ENCODE peak calls at places on chromosomes 13 and 19, in nine cellular contexts. One of them, this sample, is unnamed.

GRCh38 chr13:97522243-97522642 is 88.3 kb downstream of the RAP2A start:
- DNase-seq in ascending aorta: no peak
- DNase-seq in breast epithelium: no peak
- DNase-seq in dorsolateral prefrontal cortex: no peak
- DNase-seq in activated CD8-positive, alpha-beta memory T cell treated with anti-CD3 and anti-CD28 coated beads for 4 hours: no peak
- DNase-seq in amygdala: no peak
- DNase-seq in stimulated activated CD4-positive, alpha-beta T cell treated with anti-CD3 and anti-CD28 coated beads, Interleukin-4, amount 100 ng/mL, for 48 hours: no peak
- DNase-seq in effector memory CD4-positive, alpha-beta T cell: no peak
- DNase-seq in cardiac fibroblast: no peak
- DNase-seq in this sample: no peak

GRCh38 chr19:18607222-18608101 is 863 bp upstream of the CRLF1 start:
- DNase-seq in ascending aorta: no peak
- DNase-seq in breast epithelium: no peak
- DNase-seq in dorsolateral prefrontal cortex: no peak
- DNase-seq in activated CD8-positive, alpha-beta memory T cell treated with anti-CD3 and anti-CD28 coated beads for 4 hours: no peak
- DNase-seq in amygdala: no peak
- DNase-seq in stimulated activated CD4-positive, alpha-beta T cell treated with anti-CD3 and anti-CD28 coated beads, Interleukin-4, amount 100 ng/mL, for 48 hours: no peak
- DNase-seq in effector memory CD4-positive, alpha-beta T cell: no peak
- DNase-seq in cardiac fibroblast: no peak
- DNase-seq in this sample: no peak

GRCh38 chr13:72726721-72727416 is 560 bp downstream of the MZT1 start:
- DNase-seq in ascending aorta: no peak
- DNase-seq in breast epithelium: no peak
- DNase-seq in dorsolateral prefrontal cortex: no peak
- DNase-seq in activated CD8-positive, alpha-beta memory T cell treated with anti-CD3 and anti-CD28 coated beads for 4 hours: peak
- DNase-seq in amygdala: peak
- DNase-seq in stimulated activated CD4-positive, alpha-beta T cell treated with anti-CD3 and anti-CD28 coated beads, Interleukin-4, amount 100 ng/mL, for 48 hours: peak
- DNase-seq in effector memory CD4-positive, alpha-beta T cell: peak
- DNase-seq in cardiac fibroblast: peak
- DNase-seq in this sample: peak

GRCh38 chr19:49684983-49685553 is 4.3 kb upstream of the ADM5 start:
- DNase-seq in ascending aorta: no peak
- DNase-seq in breast epithelium: no peak
- DNase-seq in dorsolateral prefrontal cortex: no peak
- DNase-seq in activated CD8-positive, alpha-beta memory T cell treated with anti-CD3 and anti-CD28 coated beads for 4 hours: no peak
- DNase-seq in amygdala: no peak
- DNase-seq in stimulated activated CD4-positive, alpha-beta T cell treated with anti-CD3 and anti-CD28 coated beads, Interleukin-4, amount 100 ng/mL, for 48 hours: no peak
- DNase-seq in effector memory CD4-positive, alpha-beta T cell: no peak
- DNase-seq in cardiac fibroblast: no peak
- DNase-seq in this sample: no peak

GRCh38 chr19:54252845-54253244 is 4.2 kb downstream of the LILRB5 start:
- DNase-seq in ascending aorta: no peak
- DNase-seq in breast epithelium: no peak
- DNase-seq in dorsolateral prefrontal cortex: no peak
- DNase-seq in activated CD8-positive, alpha-beta memory T cell treated with anti-CD3 and anti-CD28 coated beads for 4 hours: no peak
- DNase-seq in amygdala: no peak
- DNase-seq in stimulated activated CD4-positive, alpha-beta T cell treated with anti-CD3 and anti-CD28 coated beads, Interleukin-4, amount 100 ng/mL, for 48 hours: no peak
- DNase-seq in effector memory CD4-positive, alpha-beta T cell: no peak
- DNase-seq in cardiac fibroblast: no peak
- DNase-seq in this sample: no peak

GRCh38 chr13:44573790-44574465 is 2.2 kb downstream of the TSC22D1 start:
- DNase-seq in ascending aorta: no peak
- DNase-seq in breast epithelium: no peak
- DNase-seq in dorsolateral prefrontal cortex: no peak
- DNase-seq in activated CD8-positive, alpha-beta memory T cell treated with anti-CD3 and anti-CD28 coated beads for 4 hours: no peak
- DNase-seq in amygdala: no peak
- DNase-seq in stimulated activated CD4-positive, alpha-beta T cell treated with anti-CD3 and anti-CD28 coated beads, Interleukin-4, amount 100 ng/mL, for 48 hours: no peak
- DNase-seq in effector memory CD4-positive, alpha-beta T cell: no peak
- DNase-seq in cardiac fibroblast: peak
- DNase-seq in this sample: no peak

GRCh38 chr13:48975101-48975925 is at the start of gene FNDC3A:
- DNase-seq in ascending aorta: no peak
- DNase-seq in breast epithelium: peak
- DNase-seq in dorsolateral prefrontal cortex: peak
- DNase-seq in activated CD8-positive, alpha-beta memory T cell treated with anti-CD3 and anti-CD28 coated beads for 4 hours: peak
- DNase-seq in amygdala: no peak
- DNase-seq in stimulated activated CD4-positive, alpha-beta T cell treated with anti-CD3 and anti-CD28 coated beads, Interleukin-4, amount 100 ng/mL, for 48 hours: peak
- DNase-seq in effector memory CD4-positive, alpha-beta T cell: peak
- DNase-seq in cardiac fibroblast: peak
- DNase-seq in this sample: peak

GRCh38 chr19:31591258-31591657 is 242.0 kb upstream of the TSHZ3 start:
- DNase-seq in ascending aorta: no peak
- DNase-seq in breast epithelium: no peak
- DNase-seq in dorsolateral prefrontal cortex: no peak
- DNase-seq in activated CD8-positive, alpha-beta memory T cell treated with anti-CD3 and anti-CD28 coated beads for 4 hours: no peak
- DNase-seq in amygdala: no peak
- DNase-seq in stimulated activated CD4-positive, alpha-beta T cell treated with anti-CD3 and anti-CD28 coated beads, Interleukin-4, amount 100 ng/mL, for 48 hours: no peak
- DNase-seq in effector memory CD4-positive, alpha-beta T cell: no peak
- DNase-seq in cardiac fibroblast: no peak
- DNase-seq in this sample: no peak

GRCh38 chr13:90454002-90454636 is 893.4 kb upstream of the MIR17HG start:
- DNase-seq in ascending aorta: no peak
- DNase-seq in breast epithelium: no peak
- DNase-seq in dorsolateral prefrontal cortex: no peak
- DNase-seq in activated CD8-positive, alpha-beta memory T cell treated with anti-CD3 and anti-CD28 coated beads for 4 hours: no peak
- DNase-seq in amygdala: no peak
- DNase-seq in stimulated activated CD4-positive, alpha-beta T cell treated with anti-CD3 and anti-CD28 coated beads, Interleukin-4, amount 100 ng/mL, for 48 hours: no peak
- DNase-seq in effector memory CD4-positive, alpha-beta T cell: no peak
- DNase-seq in cardiac fibroblast: no peak
- DNase-seq in this sample: no peak

GRCh38 chr13:23279321-23279720 is 98.5 kb downstream of the SGCG start:
- DNase-seq in ascending aorta: no peak
- DNase-seq in breast epithelium: no peak
- DNase-seq in dorsolateral prefrontal cortex: no peak
- DNase-seq in activated CD8-positive, alpha-beta memory T cell treated with anti-CD3 and anti-CD28 coated beads for 4 hours: no peak
- DNase-seq in amygdala: no peak
- DNase-seq in stimulated activated CD4-positive, alpha-beta T cell treated with anti-CD3 and anti-CD28 coated beads, Interleukin-4, amount 100 ng/mL, for 48 hours: no peak
- DNase-seq in effector memory CD4-positive, alpha-beta T cell: no peak
- DNase-seq in cardiac fibroblast: peak
- DNase-seq in this sample: no peak

GRCh38 chr19:58395220-58395978 is at the start of gene RNF225:
- DNase-seq in ascending aorta: no peak
- DNase-seq in breast epithelium: peak
- DNase-seq in dorsolateral prefrontal cortex: no peak
- DNase-seq in activated CD8-positive, alpha-beta memory T cell treated with anti-CD3 and anti-CD28 coated beads for 4 hours: no peak
- DNase-seq in amygdala: no peak
- DNase-seq in stimulated activated CD4-positive, alpha-beta T cell treated with anti-CD3 and anti-CD28 coated beads, Interleukin-4, amount 100 ng/mL, for 48 hours: no peak
- DNase-seq in effector memory CD4-positive, alpha-beta T cell: no peak
- DNase-seq in cardiac fibroblast: no peak
- DNase-seq in this sample: no peak

GRCh38 chr19:33235269-33235995 is 9.8 kb upstream of the SLC7A10 start:
- DNase-seq in ascending aorta: no peak
- DNase-seq in breast epithelium: peak
- DNase-seq in dorsolateral prefrontal cortex: peak
- DNase-seq in activated CD8-positive, alpha-beta memory T cell treated with anti-CD3 and anti-CD28 coated beads for 4 hours: peak
- DNase-seq in amygdala: no peak
- DNase-seq in stimulated activated CD4-positive, alpha-beta T cell treated with anti-CD3 and anti-CD28 coated beads, Interleukin-4, amount 100 ng/mL, for 48 hours: peak
- DNase-seq in effector memory CD4-positive, alpha-beta T cell: peak
- DNase-seq in cardiac fibroblast: peak
- DNase-seq in this sample: peak

GRCh38 chr19:16041571-16042386 is 34.5 kb upstream of the TPM4 start:
- DNase-seq in ascending aorta: no peak
- DNase-seq in breast epithelium: peak
- DNase-seq in dorsolateral prefrontal cortex: no peak
- DNase-seq in activated CD8-positive, alpha-beta memory T cell treated with anti-CD3 and anti-CD28 coated beads for 4 hours: peak
- DNase-seq in amygdala: no peak
- DNase-seq in stimulated activated CD4-positive, alpha-beta T cell treated with anti-CD3 and anti-CD28 coated beads, Interleukin-4, amount 100 ng/mL, for 48 hours: peak
- DNase-seq in effector memory CD4-positive, alpha-beta T cell: peak
- DNase-seq in cardiac fibroblast: peak
- DNase-seq in this sample: peak

GRCh38 chr19:18173572-18174294 is at the start of gene IFI30:
- DNase-seq in ascending aorta: peak
- DNase-seq in breast epithelium: peak
- DNase-seq in dorsolateral prefrontal cortex: no peak
- DNase-seq in activated CD8-positive, alpha-beta memory T cell treated with anti-CD3 and anti-CD28 coated beads for 4 hours: no peak
- DNase-seq in amygdala: no peak
- DNase-seq in stimulated activated CD4-positive, alpha-beta T cell treated with anti-CD3 and anti-CD28 coated beads, Interleukin-4, amount 100 ng/mL, for 48 hours: peak
- DNase-seq in effector memory CD4-positive, alpha-beta T cell: peak
- DNase-seq in cardiac fibroblast: peak
- DNase-seq in this sample: peak

GRCh38 chr13:80931118-80931517 is 590.2 kb upstream of the SPRY2 start:
- DNase-seq in ascending aorta: no peak
- DNase-seq in breast epithelium: no peak
- DNase-seq in dorsolateral prefrontal cortex: no peak
- DNase-seq in activated CD8-positive, alpha-beta memory T cell treated with anti-CD3 and anti-CD28 coated beads for 4 hours: no peak
- DNase-seq in amygdala: no peak
- DNase-seq in stimulated activated CD4-positive, alpha-beta T cell treated with anti-CD3 and anti-CD28 coated beads, Interleukin-4, amount 100 ng/mL, for 48 hours: no peak
- DNase-seq in effector memory CD4-positive, alpha-beta T cell: no peak
- DNase-seq in cardiac fibroblast: no peak
- DNase-seq in this sample: no peak

GRCh38 chr19:18223860-18224524 is 2.2 kb downstream of the PDE4C start:
- DNase-seq in ascending aorta: no peak
- DNase-seq in breast epithelium: no peak
- DNase-seq in dorsolateral prefrontal cortex: no peak
- DNase-seq in activated CD8-positive, alpha-beta memory T cell treated with anti-CD3 and anti-CD28 coated beads for 4 hours: no peak
- DNase-seq in amygdala: no peak
- DNase-seq in stimulated activated CD4-positive, alpha-beta T cell treated with anti-CD3 and anti-CD28 coated beads, Interleukin-4, amount 100 ng/mL, for 48 hours: no peak
- DNase-seq in effector memory CD4-positive, alpha-beta T cell: no peak
- DNase-seq in cardiac fibroblast: peak
- DNase-seq in this sample: no peak

GRCh38 chr13:112835796-112836195 is 133.2 kb upstream of the MCF2L start:
- DNase-seq in ascending aorta: no peak
- DNase-seq in breast epithelium: no peak
- DNase-seq in dorsolateral prefrontal cortex: no peak
- DNase-seq in activated CD8-positive, alpha-beta memory T cell treated with anti-CD3 and anti-CD28 coated beads for 4 hours: no peak
- DNase-seq in amygdala: no peak
- DNase-seq in stimulated activated CD4-positive, alpha-beta T cell treated with anti-CD3 and anti-CD28 coated beads, Interleukin-4, amount 100 ng/mL, for 48 hours: no peak
- DNase-seq in effector memory CD4-positive, alpha-beta T cell: no peak
- DNase-seq in cardiac fibroblast: no peak
- DNase-seq in this sample: no peak

GRCh38 chr13:102907016-102907756 is 61.4 kb downstream of the ERCC5 start:
- DNase-seq in ascending aorta: no peak
- DNase-seq in breast epithelium: no peak
- DNase-seq in dorsolateral prefrontal cortex: no peak
- DNase-seq in activated CD8-positive, alpha-beta memory T cell treated with anti-CD3 and anti-CD28 coated beads for 4 hours: no peak
- DNase-seq in amygdala: no peak
- DNase-seq in stimulated activated CD4-positive, alpha-beta T cell treated with anti-CD3 and anti-CD28 coated beads, Interleukin-4, amount 100 ng/mL, for 48 hours: no peak
- DNase-seq in effector memory CD4-positive, alpha-beta T cell: no peak
- DNase-seq in cardiac fibroblast: no peak
- DNase-seq in this sample: no peak

GRCh38 chr13:40101708-40102359 is 446.4 kb downstream of the COG6 start:
- DNase-seq in ascending aorta: no peak
- DNase-seq in breast epithelium: no peak
- DNase-seq in dorsolateral prefrontal cortex: no peak
- DNase-seq in activated CD8-positive, alpha-beta memory T cell treated with anti-CD3 and anti-CD28 coated beads for 4 hours: no peak
- DNase-seq in amygdala: no peak
- DNase-seq in stimulated activated CD4-positive, alpha-beta T cell treated with anti-CD3 and anti-CD28 coated beads, Interleukin-4, amount 100 ng/mL, for 48 hours: peak
- DNase-seq in effector memory CD4-positive, alpha-beta T cell: no peak
- DNase-seq in cardiac fibroblast: no peak
- DNase-seq in this sample: no peak

GRCh38 chr19:50318438-50318837 is 10.7 kb downstream of the KCNC3 start:
- DNase-seq in ascending aorta: no peak
- DNase-seq in breast epithelium: no peak
- DNase-seq in dorsolateral prefrontal cortex: no peak
- DNase-seq in activated CD8-positive, alpha-beta memory T cell treated with anti-CD3 and anti-CD28 coated beads for 4 hours: no peak
- DNase-seq in amygdala: no peak
- DNase-seq in stimulated activated CD4-positive, alpha-beta T cell treated with anti-CD3 and anti-CD28 coated beads, Interleukin-4, amount 100 ng/mL, for 48 hours: no peak
- DNase-seq in effector memory CD4-positive, alpha-beta T cell: no peak
- DNase-seq in cardiac fibroblast: no peak
- DNase-seq in this sample: no peak

GRCh38 chr19:16736709-16737108 is 17.1 kb downstream of the NWD1 start:
- DNase-seq in ascending aorta: no peak
- DNase-seq in breast epithelium: no peak
- DNase-seq in dorsolateral prefrontal cortex: no peak
- DNase-seq in activated CD8-positive, alpha-beta memory T cell treated with anti-CD3 and anti-CD28 coated beads for 4 hours: no peak
- DNase-seq in amygdala: no peak
- DNase-seq in stimulated activated CD4-positive, alpha-beta T cell treated with anti-CD3 and anti-CD28 coated beads, Interleukin-4, amount 100 ng/mL, for 48 hours: no peak
- DNase-seq in effector memory CD4-positive, alpha-beta T cell: no peak
- DNase-seq in cardiac fibroblast: peak
- DNase-seq in this sample: no peak

GRCh38 chr13:105573134-105573533 is 962.3 kb downstream of the EFNB2 start:
- DNase-seq in ascending aorta: no peak
- DNase-seq in breast epithelium: no peak
- DNase-seq in dorsolateral prefrontal cortex: no peak
- DNase-seq in activated CD8-positive, alpha-beta memory T cell treated with anti-CD3 and anti-CD28 coated beads for 4 hours: no peak
- DNase-seq in amygdala: no peak
- DNase-seq in stimulated activated CD4-positive, alpha-beta T cell treated with anti-CD3 and anti-CD28 coated beads, Interleukin-4, amount 100 ng/mL, for 48 hours: no peak
- DNase-seq in effector memory CD4-positive, alpha-beta T cell: no peak
- DNase-seq in cardiac fibroblast: no peak
- DNase-seq in this sample: no peak

GRCh38 chr19:31913103-31913710 is 432.2 kb upstream of the ZNF507 start:
- DNase-seq in ascending aorta: no peak
- DNase-seq in breast epithelium: no peak
- DNase-seq in dorsolateral prefrontal cortex: no peak
- DNase-seq in activated CD8-positive, alpha-beta memory T cell treated with anti-CD3 and anti-CD28 coated beads for 4 hours: no peak
- DNase-seq in amygdala: no peak
- DNase-seq in stimulated activated CD4-positive, alpha-beta T cell treated with anti-CD3 and anti-CD28 coated beads, Interleukin-4, amount 100 ng/mL, for 48 hours: no peak
- DNase-seq in effector memory CD4-positive, alpha-beta T cell: no peak
- DNase-seq in cardiac fibroblast: no peak
- DNase-seq in this sample: no peak

GRCh38 chr13:95652821-95653220 is 8.3 kb upstream of the DZIP1 start:
- DNase-seq in ascending aorta: no peak
- DNase-seq in breast epithelium: no peak
- DNase-seq in dorsolateral prefrontal cortex: no peak
- DNase-seq in activated CD8-positive, alpha-beta memory T cell treated with anti-CD3 and anti-CD28 coated beads for 4 hours: no peak
- DNase-seq in amygdala: no peak
- DNase-seq in stimulated activated CD4-positive, alpha-beta T cell treated with anti-CD3 and anti-CD28 coated beads, Interleukin-4, amount 100 ng/mL, for 48 hours: no peak
- DNase-seq in effector memory CD4-positive, alpha-beta T cell: no peak
- DNase-seq in cardiac fibroblast: no peak
- DNase-seq in this sample: no peak

GRCh38 chr13:20908714-20909497 is 6.4 kb upstream of the XPO4 start:
- DNase-seq in ascending aorta: no peak
- DNase-seq in breast epithelium: no peak
- DNase-seq in dorsolateral prefrontal cortex: no peak
- DNase-seq in activated CD8-positive, alpha-beta memory T cell treated with anti-CD3 and anti-CD28 coated beads for 4 hours: no peak
- DNase-seq in amygdala: no peak
- DNase-seq in stimulated activated CD4-positive, alpha-beta T cell treated with anti-CD3 and anti-CD28 coated beads, Interleukin-4, amount 100 ng/mL, for 48 hours: no peak
- DNase-seq in effector memory CD4-positive, alpha-beta T cell: no peak
- DNase-seq in cardiac fibroblast: no peak
- DNase-seq in this sample: peak

GRCh38 chr19:41624515-41624914 is 2.4 kb downstream of the CEACAM4 start:
- DNase-seq in ascending aorta: no peak
- DNase-seq in breast epithelium: no peak
- DNase-seq in dorsolateral prefrontal cortex: no peak
- DNase-seq in activated CD8-positive, alpha-beta memory T cell treated with anti-CD3 and anti-CD28 coated beads for 4 hours: no peak
- DNase-seq in amygdala: no peak
- DNase-seq in stimulated activated CD4-positive, alpha-beta T cell treated with anti-CD3 and anti-CD28 coated beads, Interleukin-4, amount 100 ng/mL, for 48 hours: no peak
- DNase-seq in effector memory CD4-positive, alpha-beta T cell: no peak
- DNase-seq in cardiac fibroblast: no peak
- DNase-seq in this sample: no peak

GRCh38 chr19:10517760-10518443 is 655 bp upstream of the S1PR5 start:
- DNase-seq in ascending aorta: no peak
- DNase-seq in breast epithelium: peak
- DNase-seq in dorsolateral prefrontal cortex: peak
- DNase-seq in activated CD8-positive, alpha-beta memory T cell treated with anti-CD3 and anti-CD28 coated beads for 4 hours: no peak
- DNase-seq in amygdala: no peak
- DNase-seq in stimulated activated CD4-positive, alpha-beta T cell treated with anti-CD3 and anti-CD28 coated beads, Interleukin-4, amount 100 ng/mL, for 48 hours: no peak
- DNase-seq in effector memory CD4-positive, alpha-beta T cell: peak
- DNase-seq in cardiac fibroblast: peak
- DNase-seq in this sample: no peak

GRCh38 chr19:1884719-1885334 is 469 bp downstream of the ABHD17A start:
- DNase-seq in ascending aorta: no peak
- DNase-seq in breast epithelium: no peak
- DNase-seq in dorsolateral prefrontal cortex: no peak
- DNase-seq in activated CD8-positive, alpha-beta memory T cell treated with anti-CD3 and anti-CD28 coated beads for 4 hours: no peak
- DNase-seq in amygdala: no peak
- DNase-seq in stimulated activated CD4-positive, alpha-beta T cell treated with anti-CD3 and anti-CD28 coated beads, Interleukin-4, amount 100 ng/mL, for 48 hours: no peak
- DNase-seq in effector memory CD4-positive, alpha-beta T cell: no peak
- DNase-seq in cardiac fibroblast: no peak
- DNase-seq in this sample: no peak

GRCh38 chr19:36101550-36102327 is 9.2 kb upstream of the OVOL3 start:
- DNase-seq in ascending aorta: no peak
- DNase-seq in breast epithelium: no peak
- DNase-seq in dorsolateral prefrontal cortex: no peak
- DNase-seq in activated CD8-positive, alpha-beta memory T cell treated with anti-CD3 and anti-CD28 coated beads for 4 hours: no peak
- DNase-seq in amygdala: no peak
- DNase-seq in stimulated activated CD4-positive, alpha-beta T cell treated with anti-CD3 and anti-CD28 coated beads, Interleukin-4, amount 100 ng/mL, for 48 hours: no peak
- DNase-seq in effector memory CD4-positive, alpha-beta T cell: no peak
- DNase-seq in cardiac fibroblast: no peak
- DNase-seq in this sample: no peak

GRCh38 chr13:97264663-97265062 is 42.5 kb downstream of the MBNL2 start:
- DNase-seq in ascending aorta: no peak
- DNase-seq in breast epithelium: no peak
- DNase-seq in dorsolateral prefrontal cortex: no peak
- DNase-seq in activated CD8-positive, alpha-beta memory T cell treated with anti-CD3 and anti-CD28 coated beads for 4 hours: no peak
- DNase-seq in amygdala: no peak
- DNase-seq in stimulated activated CD4-positive, alpha-beta T cell treated with anti-CD3 and anti-CD28 coated beads, Interleukin-4, amount 100 ng/mL, for 48 hours: no peak
- DNase-seq in effector memory CD4-positive, alpha-beta T cell: no peak
- DNase-seq in cardiac fibroblast: no peak
- DNase-seq in this sample: no peak

GRCh38 chr13:67588607-67589006 is 358.5 kb upstream of the PCDH9 start:
- DNase-seq in ascending aorta: no peak
- DNase-seq in breast epithelium: no peak
- DNase-seq in dorsolateral prefrontal cortex: no peak
- DNase-seq in activated CD8-positive, alpha-beta memory T cell treated with anti-CD3 and anti-CD28 coated beads for 4 hours: no peak
- DNase-seq in amygdala: no peak
- DNase-seq in stimulated activated CD4-positive, alpha-beta T cell treated with anti-CD3 and anti-CD28 coated beads, Interleukin-4, amount 100 ng/mL, for 48 hours: no peak
- DNase-seq in effector memory CD4-positive, alpha-beta T cell: no peak
- DNase-seq in cardiac fibroblast: no peak
- DNase-seq in this sample: no peak